ENCODE peak calls at places on chromosomes 7 and 10, in six cellular contexts. H is NB4; E is T-helper 2 cell; L is posterior cingulate gyrus; X is effector memory CD8-positive, alpha-beta T cell; U is SW480. N is an unnamed sample.

GRCh38 chr10:114525368-114525949 is 121.2 kb upstream of the AFAP1L2 start:
- DNase-seq in H (no peak), E (no peak), X (no peak), U (no peak), L (no peak), N (no peak)

GRCh38 chr7:116543664-116544063 is 18.8 kb downstream of the CAV1 start:
- DNase-seq in E (no peak), H (no peak), L (no peak), X (no peak), U (no peak), N (no peak)

GRCh38 chr10:32418572-32418971 is 27.4 kb upstream of the CCDC7 start:
- DNase-seq in X (no peak), U (no peak), H (no peak), L (no peak), E (no peak), N (no peak)

GRCh38 chr10:38094923-38095574 is 912 bp downstream of the ZNF37A start:
- DNase-seq in L (peak), U (no peak), X (no peak), E (no peak), H (no peak), N (no peak)

GRCh38 chr10:132634241-132634946 is 96.8 kb downstream of the INPP5A start:
- DNase-seq in L (peak), U (peak), H (peak), E (no peak), X (no peak), N (no peak)

GRCh38 chr10:10803273-10803672 is 214.4 kb upstream of the CELF2 start:
- DNase-seq in U (no peak), L (no peak), X (no peak), E (no peak), H (no peak), N (no peak)

GRCh38 chr10:130027716-130028464 is 63.8 kb upstream of the EBF3 start:
- DNase-seq in E (no peak), H (no peak), X (no peak), U (no peak), L (peak), N (no peak)

GRCh38 chr7:33964417-33965115 is 59.2 kb downstream of the BMPER start:
- DNase-seq in E (no peak), U (no peak), H (no peak), L (no peak), X (no peak), N (no peak)

GRCh38 chr7:32020760-32021159 is 49.4 kb downstream of the PDE1C start:
- DNase-seq in H (no peak), U (no peak), X (no peak), E (no peak), L (no peak), N (no peak)

GRCh38 chr10:130807721-130808120 is 503.8 kb downstream of the TCERG1L start:
- DNase-seq in U (peak), L (no peak), E (no peak), H (no peak), X (no peak), N (no peak)

GRCh38 chr7:135768990-135769389 is 20.4 kb upstream of the FAM180A start:
- DNase-seq in X (no peak), E (no peak), U (no peak), L (no peak), H (no peak), N (no peak)

GRCh38 chr7:130268463-130269317 is 2.0 kb downstream of the CPA2 start:
- DNase-seq in E (no peak), L (no peak), H (no peak), U (no peak), X (no peak), N (no peak)

GRCh38 chr7:98174334-98175259 is 36.6 kb upstream of the BHLHA15 start:
- DNase-seq in H (no peak), E (no peak), L (peak), U (no peak), X (no peak), N (no peak)

GRCh38 chr7:38411404-38411803 is 138.0 kb upstream of the TARP start:
- DNase-seq in U (peak), H (peak), E (no peak), X (no peak), L (no peak), N (peak)

GRCh38 chr10:56104923-56105322 is 256.1 kb downstream of the ZWINT start:
- DNase-seq in U (no peak), H (no peak), X (no peak), E (no peak), L (no peak), N (no peak)

GRCh38 chr10:105579112-105579511 is 938.0 kb downstream of the SORCS3 start:
- DNase-seq in H (no peak), X (no peak), L (peak), E (no peak), U (no peak), N (no peak)

GRCh38 chr7:120064565-120064964 is 208.4 kb upstream of the KCND2 start:
- DNase-seq in U (no peak), L (no peak), E (no peak), H (no peak), X (no peak), N (no peak)

GRCh38 chr7:42858570-42858969 is 53.3 kb downstream of the C7orf25 start:
- DNase-seq in U (peak), L (no peak), E (no peak), X (no peak), H (no peak), N (no peak)

GRCh38 chr10:13632407-13632806 is 45.6 kb downstream of the PRPF18 start:
- DNase-seq in E (no peak), H (no peak), X (no peak), L (no peak), U (no peak), N (no peak)

N was measured in Kasumi-1.